ENCODE peak calls at places on chromosomes 7 and 10, in five cellular contexts. X, P, K, T and H are unnamed samples. For H3K4me1 and H3K9me3, the result is how much of the 10 kb centered on the place peaks cover.

GRCh38 chr10:131804551-131805295 is 96.1 kb upstream of the PPP2R2D start:
- DNase-seq in X (no peak), P (no peak), K (no peak), T (no peak), H (peak)

GRCh38 chr7:23242321-23242720 is 4.3 kb upstream of the GPNMB start:
- DNase-seq in X (no peak), P (no peak), K (no peak), T (no peak), H (no peak)

GRCh38 chr10:49741108-49741995 is 20.8 kb downstream of the OGDHL start:
- DNase-seq in X (no peak), P (no peak), K (no peak), T (no peak), H (no peak)

GRCh38 chr10:102657984-102658724 is 13.9 kb downstream of the TRIM8 start:
- DNase-seq in X (peak), P (peak), K (no peak), T (peak), H (peak)

GRCh38 chr10:3698312-3698711 is 86.7 kb downstream of the KLF6 start:
- DNase-seq in X (no peak), P (no peak), K (no peak), T (no peak), H (no peak)

GRCh38 chr7:13702261-13702660 is 287.2 kb downstream of the ETV1 start:
- DNase-seq in X (no peak), P (no peak), K (no peak), T (no peak), H (no peak)

GRCh38 chr10:69360485-69361302 is 56.0 kb downstream of the TACR2 start:
- DNase-seq in X (peak), P (peak), K (no peak), T (no peak), H (peak)

GRCh38 chr7:47827321-47827720 is 120.9 kb downstream of the PKD1L1 start:
- DNase-seq in X (peak), P (no peak), K (no peak), T (no peak), H (no peak)

GRCh38 chr10:18368681-18369080 is 228.5 kb downstream of the CACNB2 start:
- DNase-seq in X (no peak), P (no peak), K (no peak), T (no peak), H (no peak)

GRCh38 chr10:132572545-132572937 is 35.0 kb downstream of the INPP5A start:
- DNase-seq in X (peak), P (no peak), K (no peak), T (no peak), H (no peak)

GRCh38 chr10:1094112-1095057 is 38.2 kb downstream of the WDR37 start:
- DNase-seq in X (no peak), P (no peak), K (no peak), T (no peak), H (no peak)

GRCh38 chr10:85916192-85916747 is 450.3 kb downstream of the GRID1 start:
- DNase-seq in X (no peak), P (no peak), K (no peak), T (no peak), H (no peak)

GRCh38 chr10:3150961-3151360 is 21.6 kb downstream of the PITRM1 start:
- DNase-seq in X (no peak), P (no peak), K (no peak), T (no peak), H (no peak)

GRCh38 chr10:72875250-72876055 is 18.1 kb upstream of the OIT3 start:
- DNase-seq in X (no peak), P (no peak), K (peak), T (no peak), H (no peak)

GRCh38 chr7:150430465-150431085 is 19.9 kb upstream of the GIMAP8 start:
- DNase-seq in X (no peak), P (no peak), K (no peak), T (no peak), H (no peak)

GRCh38 chr10:34753014-34753757 is 61.9 kb downstream of the PARD3 start:
- DNase-seq in X (no peak), P (no peak), K (no peak), T (no peak), H (no peak)

GRCh38 chr10:91745086-91745831 is 53.0 kb upstream of the TNKS2 start:
- DNase-seq in X (peak), P (no peak), K (no peak), T (peak), H (no peak)

GRCh38 chr7:50481867-50482266 is 31.7 kb upstream of the FIGNL1 start:
- DNase-seq in X (no peak), P (no peak), K (no peak), T (no peak), H (peak)

GRCh38 chr10:27446091-27446918 is 57.8 kb upstream of the RAB18 start:
- DNase-seq in X (no peak), P (no peak), K (peak), T (no peak), H (no peak)

GRCh38 chr7:17669204-17669603 is 271.1 kb downstream of the SNX13 start:
- DNase-seq in X (no peak), P (no peak), K (no peak), T (no peak), H (no peak)

GRCh38 chr10:125080296-125080695 is 80.1 kb downstream of the CTBP2 start:
- DNase-seq in X (no peak), P (peak), K (no peak), T (no peak), H (no peak)

GRCh38 chr10:5782174-5782573 is 31.1 kb downstream of the GDI2 start:
- DNase-seq in X (no peak), P (no peak), K (no peak), T (no peak), H (no peak)

GRCh38 chr7:81186691-81187090 is 267.8 kb upstream of the SEMA3C start:
- DNase-seq in X (no peak), P (no peak), K (no peak), T (no peak), H (no peak)

GRCh38 chr7:132210821-132211220 is 365.4 kb downstream of the PLXNA4 start:
- DNase-seq in X (no peak), P (no peak), K (no peak), T (no peak), H (no peak)

GRCh38 chr7:71484381-71484780 is 352.4 kb downstream of the GALNT17 start:
- DNase-seq in X (no peak), P (no peak), K (no peak), T (no peak), H (no peak)

GRCh38 chr7:69527706-69528105 is 70.6 kb upstream of the AUTS2 start:
- DNase-seq in X (no peak), P (no peak), K (no peak), T (no peak), H (no peak)

GRCh38 chr7:114155106-114155765 is 236.4 kb upstream of the PPP1R3A start:
- DNase-seq in X (no peak), P (no peak), K (no peak), T (no peak), H (no peak)

GRCh38 chr10:14555806-14556205 is 218.9 kb downstream of the FAM107B start:
- DNase-seq in X (no peak), P (no peak), K (no peak), T (no peak), H (no peak)
- H3K4me1 ChIP-seq in X (half or more), P (half or more), K (half or more), T (half or more), H (under half)

DNA sequence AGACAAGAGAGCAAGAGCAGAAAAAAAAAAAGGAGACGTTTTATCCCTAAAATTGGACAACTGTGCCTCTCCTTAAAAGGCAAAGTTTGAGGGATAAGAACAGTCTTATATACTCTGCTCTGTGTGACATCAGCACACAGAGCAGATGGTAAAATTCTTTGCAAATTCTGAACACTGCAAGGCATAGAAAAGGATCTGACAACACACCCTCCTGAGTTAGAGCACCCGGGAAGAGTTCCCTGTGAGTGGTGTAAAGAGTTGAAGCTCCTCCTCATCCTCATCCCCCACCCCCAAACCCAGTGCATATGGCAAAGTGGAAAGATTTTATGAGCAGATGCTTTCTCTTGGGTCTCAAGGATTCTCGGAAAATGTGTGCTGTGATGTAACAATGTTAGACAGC is 39.9 kb upstream of the DGKI start:
- DNase-seq in X (no peak), P (no peak), K (no peak), T (no peak), H (no peak)
- H3K27ac ChIP-seq in X (no peak), P (no peak), K (no peak), T (no peak), H (no peak)

GRCh38 chr7:157827045-157827862 is 490.4 kb downstream of the DNAJB6 start:
- DNase-seq in X (no peak), P (peak), K (peak), T (no peak), H (peak)
- H3K9me3 ChIP-seq in X (under half), P (under half), K (under half), T (under half), H (under half)

GRCh38 chr10:79400567-79401004 is 44.8 kb downstream of the ZCCHC24 start:
- DNase-seq in X (no peak), P (peak), K (peak), T (no peak), H (no peak)
- H3K4me1 ChIP-seq in X (under half), P (half or more), K (under half), T (half or more), H (under half)

DNA sequence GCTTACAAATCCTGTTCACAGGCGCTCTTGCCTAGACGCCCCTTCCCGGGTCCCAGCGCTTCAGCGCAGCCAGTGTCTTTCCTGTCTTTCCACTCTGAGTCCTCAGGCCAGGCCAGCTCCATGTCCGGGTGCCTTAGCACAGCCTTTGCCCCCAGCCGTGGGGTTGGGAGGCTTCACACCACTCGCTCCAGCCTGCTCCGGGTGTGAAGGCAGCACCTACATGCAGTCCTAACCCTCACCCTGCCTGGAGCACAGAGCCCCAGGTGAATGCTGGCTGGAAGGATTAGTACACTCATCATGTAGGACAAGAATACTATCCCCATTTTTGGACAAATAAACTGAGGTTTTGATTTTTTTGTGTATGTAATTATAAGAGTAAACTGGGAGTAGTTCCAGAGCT is 81.7 kb upstream of the TMEM72 start:
- DNase-seq in X (no peak), P (no peak), K (no peak), T (no peak), H (no peak)
- H3K27ac ChIP-seq in X (no peak), P (peak), K (no peak), T (no peak), H (no peak)

DNA sequence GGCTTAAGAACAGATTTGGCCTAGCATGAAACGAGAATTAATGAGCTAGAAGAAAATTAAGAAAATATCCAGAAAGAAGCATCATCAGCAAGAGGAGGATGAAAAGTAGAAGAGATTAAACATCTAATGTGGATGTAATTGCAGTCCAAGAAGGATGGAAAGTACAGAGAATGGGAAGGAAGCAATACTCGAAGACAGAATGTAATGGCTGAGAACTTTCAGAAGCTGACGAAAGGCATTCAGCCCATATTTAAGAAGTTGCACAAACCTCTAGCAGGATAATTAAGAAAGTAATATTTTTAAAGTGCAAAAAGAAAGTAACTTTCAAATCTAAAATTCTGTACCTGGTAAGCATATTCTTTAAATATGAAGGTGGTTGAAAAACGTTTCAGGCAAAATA is 60.7 kb downstream of the TRIM24 start:
- DNase-seq in X (no peak), P (no peak), K (no peak), T (no peak), H (no peak)
- H3K9me3 ChIP-seq in X (under half), P (under half), K (under half), T (under half), H (under half)